ENCODE peak calls at places on chromosomes 4 and X, in eight cellular contexts. S is HEK293T; Z is DMS 273 treated with DMSO at 0.1 percent for 48 hours; B is NCI-H2029 treated with DMSO at 0.1 percent for 48 hours; G is Caco-2; D is H9; I is activated naive CD4-positive, alpha-beta T cell treated with Interleukin-2 at 50 U/mL for 16 hours; M is stimulated activated CD8-positive, alpha-beta memory T cell treated with anti-CD3 and anti-CD28 coated beads, Interleukin-12 subunit alpha, Interleukin-12 subunit beta, amount 100 ng/mL, for 4 hours. U is an unnamed sample.

GRCh38 chr4:102169345-102169744 is 175.9 kb downstream of the SLC39A8 start:
- DNase-seq in M (no peak), S (peak; percentile 17), B (peak; percentile 47), Z (peak; percentile 95), G (peak; percentile 7), D (peak; percentile 47), I (no peak), U (no peak)

GRCh38 chrX:35380808-35381700 is 417.1 kb upstream of the MAGEB16 start:
- DNase-seq in I (no peak), S (peak; percentile 6), B (no peak), D (no peak), Z (no peak), M (no peak), G (peak; percentile 6), U (peak; percentile 67)

GRCh38 chr4:159352609-159353008 is 249.7 kb downstream of the RAPGEF2 start:
- DNase-seq in G (no peak), S (no peak), I (no peak), B (no peak), D (no peak), M (no peak), Z (no peak), U (no peak)

GRCh38 chrX:40054793-40055192 is 43.0 kb downstream of the BCOR start:
- DNase-seq in B (no peak), M (no peak), G (peak; percentile 30), D (no peak), Z (no peak), I (no peak), S (no peak), U (peak; percentile 48)

GRCh38 chrX:70331161-70331560 is 41.3 kb downstream of the KIF4A start:
- DNase-seq in G (no peak), B (no peak), D (no peak), I (no peak), Z (no peak), S (no peak), M (no peak), U (no peak)

GRCh38 chr4:145888393-145888792 is 50.2 kb downstream of the ZNF827 start:
- DNase-seq in M (no peak), B (no peak), D (no peak), I (no peak), S (no peak), G (no peak), Z (no peak), U (no peak)

GRCh38 chrX:153816821-153817220 is 13.5 kb downstream of the PDZD4 start:
- DNase-seq in M (no peak), D (no peak), Z (no peak), B (no peak), S (no peak), I (peak; percentile 46), G (no peak), U (no peak)

GRCh38 chr4:144808034-144808433 is 162.1 kb downstream of the HHIP start:
- DNase-seq in S (no peak), M (no peak), I (no peak), B (no peak), Z (no peak), G (no peak), D (no peak), U (no peak)

GRCh38 chr4:154205471-154205870 is 286.1 kb downstream of the DCHS2 start:
- DNase-seq in G (no peak), I (no peak), S (no peak), D (no peak), Z (no peak), M (no peak), B (no peak), U (no peak)

GRCh38 chr4:80078361-80079092 is 5.5 kb upstream of the ANTXR2 start:
- DNase-seq in G (no peak), Z (no peak), S (no peak), D (no peak), M (no peak), B (no peak), I (no peak), U (peak; percentile 91)

GRCh38 chr4:80143305-80143679 is 54.0 kb upstream of the PRDM8 start:
- DNase-seq in D (no peak), M (no peak), I (no peak), S (no peak), Z (no peak), B (no peak), G (no peak), U (no peak)

GRCh38 chrX:25015486-25016360 is at the start of gene ARX:
- DNase-seq in D (peak; percentile 94), Z (peak; percentile 14), I (no peak), B (no peak), G (peak; percentile 67), S (no peak), M (no peak), U (peak; percentile 54)

GRCh38 chrX:11770320-11770719 is 12.3 kb downstream of the MSL3 start:
- DNase-seq in S (peak; percentile 69), D (peak; percentile 41), M (no peak), I (peak; percentile 37), B (peak; percentile 21), Z (peak; percentile 55), G (peak; percentile 22), U (peak; percentile 61)

GRCh38 chr4:83753260-83753659 is 217.4 kb downstream of the GPAT3 start:
- DNase-seq in D (no peak), S (no peak), M (no peak), G (no peak), B (no peak), I (no peak), Z (no peak), U (peak; percentile 6)

GRCh38 chrX:115892787-115893671 is 277.5 kb upstream of the AGTR2 start:
- DNase-seq in D (peak; percentile 68), I (no peak), S (peak; percentile 65), B (peak; percentile 41), M (no peak), G (peak; percentile 14), Z (no peak), U (no peak)

GRCh38 chrX:23820235-23820782 is 37.3 kb downstream of the SAT1 start:
- DNase-seq in Z (no peak), M (no peak), G (no peak), S (no peak), I (no peak), B (no peak), D (no peak), U (no peak)